ENCODE peak calls at places on chromosomes 5 and 9, in seven cellular contexts. W is A172; T is activated naive CD8-positive, alpha-beta T cell treated with anti-CD3 and anti-CD28 coated beads, Interleukin-2, amount 50 U/mL, for 24 hours; B is AG08396; I is psoas muscle; A is activated CD4-positive, alpha-beta T cell treated with anti-CD3 and anti-CD28 coated beads, Interleukin-2, amount 50 U/mL, for 24 hours; J is NCI-H2107. O is an unnamed sample.
A peak's percentile ranks its signal among the peaks of the same experiment; 100 is the strongest.

GRCh38 chr5:146947181-146947941 is 68.8 kb upstream of the PPP2R2B start:
- DNase-seq in B (peak; percentile 4), T (no peak), J (no peak), I (no peak), A (no peak), W (peak; percentile 60), O (peak; percentile 9)

GRCh38 chr9:2359821-2360220 is 261.8 kb upstream of the VLDLR start:
- DNase-seq in A (no peak), B (no peak), W (no peak), J (no peak), T (no peak), I (no peak), O (peak; percentile 38)

GRCh38 chr9:127873886-127874285 is 3.6 kb downstream of the AK1 start:
- DNase-seq in T (no peak), W (peak; percentile 71), A (no peak), I (peak; percentile 94), J (no peak), B (peak; percentile 71), O (no peak)

GRCh38 chr5:144206136-144206535 is 35.5 kb downstream of the KCTD16 start:
- DNase-seq in T (no peak), J (no peak), B (no peak), I (no peak), A (no peak), W (no peak), O (no peak)

GRCh38 chr9:36136277-36136893 is at the start of gene GLIPR2:
- DNase-seq in A (peak; percentile 55), J (no peak), B (peak; percentile 96), W (peak; percentile 37), I (peak; percentile 86), T (peak; percentile 80), O (no peak)

GRCh38 chr5:140673187-140673976 is at the start of gene DND1:
- DNase-seq in A (no peak), I (no peak), W (no peak), T (no peak), J (no peak), B (no peak), O (no peak)

GRCh38 chr5:38809388-38810359 is 36.1 kb upstream of the OSMR start:
- DNase-seq in T (peak; percentile 54), J (peak; percentile 91), B (peak; percentile 85), A (peak; percentile 7), W (peak; percentile 79), I (peak; percentile 84), O (peak; percentile 67)

GRCh38 chr9:1474259-1474658 is 424.1 kb downstream of the DMRT2 start:
- DNase-seq in I (no peak), A (no peak), T (no peak), J (no peak), B (no peak), W (no peak), O (no peak)

GRCh38 chr5:102902647-102903046 is 147.5 kb downstream of the PAM start:
- DNase-seq in I (no peak), W (no peak), A (no peak), J (no peak), B (no peak), T (no peak), O (no peak)

GRCh38 chr5:178788381-178789085 is 58.1 kb upstream of the ZNF354A start:
- DNase-seq in W (no peak), T (no peak), I (no peak), J (no peak), A (no peak), B (no peak), O (no peak)

GRCh38 chr5:151671979-151672378 is 14.7 kb downstream of the SPARC start:
- DNase-seq in A (no peak), I (no peak), W (peak; percentile 79), B (no peak), J (no peak), T (no peak), O (no peak)

GRCh38 chr9:93965830-93966577 is 10.8 kb upstream of the BARX1 start:
- DNase-seq in W (no peak), A (no peak), T (no peak), J (no peak), B (no peak), I (no peak), O (no peak)

GRCh38 chr9:132537352-132537751 is 45.1 kb upstream of the BARHL1 start:
- DNase-seq in W (no peak), A (no peak), B (no peak), J (no peak), T (no peak), I (peak; percentile 21), O (no peak)

GRCh38 chr5:123220616-123221146 is 131.6 kb downstream of the PRDM6 start:
- DNase-seq in I (no peak), W (no peak), T (no peak), J (no peak), B (no peak), A (no peak), O (no peak)

GRCh38 chr9:14415947-14416346 is 102.0 kb upstream of the NFIB start:
- DNase-seq in W (peak; percentile 74), A (no peak), T (no peak), B (peak; percentile 20), I (no peak), J (no peak), O (no peak)

GRCh38 chr5:133423618-133424282 is 188.6 kb downstream of the FSTL4 start:
- DNase-seq in J (no peak), W (peak; percentile 18), T (peak; percentile 79), A (peak; percentile 53), I (peak; percentile 83), B (peak; percentile 78), O (peak; percentile 40)

GRCh38 chr5:146797683-146798082 is 80.9 kb downstream of the PPP2R2B start:
- DNase-seq in J (no peak), T (no peak), B (no peak), A (no peak), I (no peak), W (no peak), O (no peak)

GRCh38 chr9:93682155-93682968 is 106.0 kb downstream of the PHF2 start:
- DNase-seq in T (peak; percentile 75), B (peak; percentile 81), A (peak; percentile 44), W (peak; percentile 19), J (peak; percentile 54), I (no peak), O (peak; percentile 76)

GRCh38 chr5:10455273-10455670 is 13.6 kb downstream of the ROPN1L start:
- DNase-seq in A (no peak), I (no peak), B (no peak), J (no peak), W (no peak), T (no peak), O (no peak)

GRCh38 chr5:18797241-18797640 is 1163.0 kb downstream of the TAF11L14 start:
- DNase-seq in I (no peak), T (no peak), A (no peak), J (no peak), B (no peak), W (no peak), O (no peak)

GRCh38 chr5:139494832-139495231 is 12.3 kb upstream of the STING1 start:
- DNase-seq in I (no peak), W (no peak), B (no peak), A (no peak), T (no peak), J (no peak), O (no peak)

GRCh38 chr9:94980947-94981632 is 254.6 kb downstream of the AOPEP start:
- DNase-seq in A (no peak), B (no peak), T (no peak), W (no peak), I (no peak), J (no peak), O (peak; percentile 50)

GRCh38 chr5:180647465-180647864 is 1.9 kb downstream of the FLT4 start:
- DNase-seq in J (no peak), B (no peak), T (no peak), A (no peak), I (no peak), W (no peak), O (no peak)

GRCh38 chr5:133314086-133314485 is 262.3 kb downstream of the HSPA4 start:
- DNase-seq in J (no peak), B (no peak), I (no peak), T (no peak), A (no peak), W (no peak), O (no peak)

GRCh38 chr5:148467958-148468357 is 84.2 kb downstream of the FBXO38 start:
- DNase-seq in W (no peak), A (no peak), T (no peak), J (no peak), B (no peak), I (no peak), O (no peak)

GRCh38 chr5:75567710-75568109 is 43.5 kb upstream of the ANKDD1B start:
- DNase-seq in W (peak; percentile 67), A (no peak), B (peak; percentile 7), I (no peak), J (no peak), T (no peak), O (no peak)

GRCh38 chr5:34703767-34704324 is 47.7 kb downstream of the RAI14 start:
- DNase-seq in B (no peak), I (no peak), A (no peak), T (no peak), W (no peak), J (no peak), O (peak; percentile 40)

GRCh38 chr5:149632311-149633251 is 51.3 kb downstream of the ARHGEF37 start:
- DNase-seq in B (peak; percentile 45), W (peak; percentile 95), I (no peak), J (no peak), T (peak; percentile 30), A (no peak), O (peak; percentile 20)

GRCh38 chr5:175854231-175855040 is 16.9 kb upstream of the CPLX2 start:
- DNase-seq in B (no peak), W (no peak), I (peak; percentile 20), J (no peak), A (no peak), T (no peak), O (no peak)

GRCh38 chr5:65796917-65797316 is 74.9 kb downstream of the NLN start:
- DNase-seq in J (no peak), T (no peak), I (no peak), W (no peak), B (no peak), A (no peak), O (no peak)

GRCh38 chr5:79962580-79963222 is 28.4 kb downstream of the MTX3 start:
- DNase-seq in W (peak; percentile 69), J (no peak), I (no peak), A (no peak), T (peak; percentile 53), B (peak; percentile 51), O (no peak)

GRCh38 chr9:135840539-135840938 is 66.8 kb downstream of the CAMSAP1 start:
- DNase-seq in T (no peak), J (no peak), I (no peak), B (no peak), A (no peak), W (no peak), O (no peak)

GRCh38 chr9:79041266-79041665 is 530.5 kb upstream of the TLE4 start:
- DNase-seq in A (no peak), J (no peak), T (no peak), I (no peak), W (no peak), B (no peak), O (no peak)

GRCh38 chr5:76204713-76205112 is 121.5 kb downstream of the SV2C start:
- DNase-seq in B (no peak), W (no peak), T (no peak), A (no peak), I (no peak), J (no peak), O (no peak)